ENCODE peak calls at places on chromosomes 11 and 22, in ten cellular contexts. R, E, L, A, Z, U, G, O, Q and F are unnamed samples.

GRCh38 chr22:46578251-46578823 is 40.9 kb upstream of the CELSR1 start:
- DNase-seq in Q (no peak), E (no peak), G (no peak), O (no peak), R (no peak), Z (no peak), U (no peak), A (no peak), L (no peak), F (no peak)

GRCh38 chr11:36702330-36703054 is 104.5 kb upstream of the RAG2 start:
- DNase-seq in Q (no peak), A (peak), U (no peak), L (no peak), R (no peak), G (peak), O (peak), Z (peak), E (peak), F (peak)

GRCh38 chr22:33917744-33918406 is 2.4 kb downstream of the LARGE1 start:
- DNase-seq in U (no peak), Z (no peak), A (no peak), E (no peak), Q (no peak), R (no peak), O (no peak), G (no peak), L (no peak), F (no peak)

GRCh38 chr11:29261831-29262230 is 755.0 kb downstream of the KCNA4 start:
- DNase-seq in Z (no peak), L (no peak), A (no peak), O (no peak), Q (no peak), R (no peak), E (no peak), G (no peak), U (no peak), F (no peak)

GRCh38 chr11:8138526-8138925 is 30.3 kb downstream of the RIC3 start:
- DNase-seq in R (no peak), Z (no peak), E (no peak), L (no peak), A (no peak), G (no peak), O (no peak), Q (no peak), U (no peak), F (no peak)

GRCh38 chr11:64609436-64610047 is 18.5 kb downstream of the SLC22A12 start:
- DNase-seq in L (no peak), G (no peak), R (no peak), Q (no peak), Z (no peak), U (no peak), A (no peak), E (no peak), O (peak), F (peak)

GRCh38 chr11:80136991-80137390 is 696.2 kb upstream of the TENM4 start:
- DNase-seq in L (no peak), Q (no peak), R (no peak), O (no peak), E (no peak), A (no peak), Z (no peak), U (no peak), G (no peak), F (no peak)

GRCh38 chr11:95698939-95699562 is 90.5 kb downstream of the FAM76B start:
- DNase-seq in G (no peak), L (no peak), E (no peak), Q (no peak), R (no peak), A (no peak), Z (no peak), O (peak), U (peak), F (peak)

GRCh38 chr11:131811380-131811779 is 441.0 kb downstream of the NTM start:
- DNase-seq in G (no peak), L (no peak), A (no peak), E (no peak), Q (no peak), U (no peak), Z (no peak), R (no peak), O (no peak), F (no peak)

GRCh38 chr22:25558341-25558740 is 6.1 kb upstream of the GRK3 start:
- DNase-seq in R (no peak), G (no peak), O (no peak), Z (no peak), A (no peak), E (no peak), U (no peak), Q (no peak), L (no peak), F (no peak)

GRCh38 chr22:33720166-33720878 is 200.0 kb downstream of the LARGE1 start:
- DNase-seq in G (no peak), Z (no peak), L (no peak), R (no peak), E (no peak), Q (no peak), A (no peak), O (no peak), U (no peak), F (no peak)

GRCh38 chr11:87353904-87354303 is 316.2 kb downstream of the TMEM135 start:
- DNase-seq in R (no peak), E (no peak), Q (no peak), G (no peak), L (no peak), A (no peak), O (no peak), U (no peak), Z (no peak), F (no peak)

GRCh38 chr22:33851985-33852384 is 68.3 kb downstream of the LARGE1 start:
- DNase-seq in O (no peak), Z (no peak), A (peak), R (no peak), U (no peak), L (no peak), Q (no peak), G (no peak), E (no peak), F (no peak)

GRCh38 chr22:40668611-40669390 is 10.5 kb upstream of the MCHR1 start:
- DNase-seq in U (no peak), R (no peak), O (peak), E (peak), A (peak), G (no peak), L (no peak), Z (no peak), Q (peak), F (no peak)

GRCh38 chr22:37983860-37984791 is at the start of gene SOX10:
- DNase-seq in R (peak), O (no peak), U (no peak), L (no peak), A (no peak), G (no peak), Q (no peak), Z (no peak), E (no peak), F (no peak)

GRCh38 chr11:106482920-106483761 is 405.7 kb downstream of the AASDHPPT start:
- DNase-seq in L (no peak), Q (no peak), O (no peak), A (peak), U (no peak), G (peak), Z (no peak), E (no peak), R (no peak), F (no peak)

GRCh38 chr11:78310500-78310909 is 107.1 kb downstream of the GAB2 start:
- DNase-seq in U (no peak), O (no peak), L (no peak), A (no peak), Q (no peak), Z (no peak), G (no peak), E (no peak), R (no peak), F (no peak)

GRCh38 chr11:24683578-24683977 is 186.7 kb downstream of the LUZP2 start:
- DNase-seq in O (no peak), Q (no peak), L (no peak), G (no peak), A (no peak), R (no peak), Z (no peak), U (no peak), E (no peak), F (no peak)

GRCh38 chr11:64032050-64032449 is 3.7 kb upstream of the FLRT1 start:
- DNase-seq in O (no peak), L (no peak), G (no peak), A (no peak), Z (no peak), E (no peak), U (no peak), Q (no peak), R (no peak), F (no peak)

GRCh38 chr22:46652930-46653331 is 32.7 kb downstream of the GRAMD4 start:
- DNase-seq in L (no peak), O (no peak), U (no peak), E (no peak), R (no peak), G (no peak), A (no peak), Q (no peak), Z (no peak), F (no peak)

GRCh38 chr11:7657306-7658025 is 15.8 kb downstream of the CYB5R2 start:
- DNase-seq in Q (no peak), G (peak), U (no peak), L (no peak), O (peak), E (peak), R (peak), A (peak), Z (peak), F (peak)

GRCh38 chr11:103584021-103584420 is 452.4 kb upstream of the DDI1 start:
- DNase-seq in A (no peak), L (no peak), R (no peak), U (no peak), E (no peak), Z (no peak), G (no peak), Q (no peak), O (no peak), F (no peak)

GRCh38 chr22:44969817-44970216 is 40.0 kb downstream of the PHF21B start:
- DNase-seq in A (no peak), R (no peak), E (no peak), Q (no peak), Z (no peak), L (no peak), G (no peak), O (no peak), U (no peak), F (no peak)

GRCh38 chr11:110565344-110565684 is 135.6 kb downstream of the FDX1 start:
- DNase-seq in O (peak), Z (no peak), E (no peak), U (no peak), L (no peak), A (peak), R (no peak), Q (no peak), G (no peak), F (peak)

GRCh38 chr11:103907548-103908455 is 128.6 kb upstream of the DDI1 start:
- DNase-seq in O (peak), G (no peak), Z (no peak), L (no peak), Q (no peak), E (no peak), U (peak), A (no peak), R (no peak), F (no peak)

GRCh38 chr11:7154881-7155344 is 66.1 kb downstream of the RBMXL2 start:
- DNase-seq in Q (no peak), U (no peak), O (no peak), R (no peak), G (no peak), Z (no peak), E (no peak), A (no peak), L (no peak), F (no peak)

GRCh38 chr11:7251836-7252682 is at the start of gene SYT9:
- DNase-seq in Z (peak), Q (peak), O (no peak), E (no peak), U (no peak), G (no peak), R (peak), A (no peak), L (peak), F (no peak)

GRCh38 chr22:45551310-45552016 is 48.8 kb downstream of the FBLN1 start:
- DNase-seq in E (no peak), R (no peak), U (no peak), Q (no peak), L (no peak), A (peak), O (no peak), Z (no peak), G (no peak), F (no peak)

GRCh38 chr11:13462928-13463778 is at the start of gene BTBD10:
- DNase-seq in R (peak), E (peak), L (peak), U (peak), Q (peak), A (peak), G (peak), Z (peak), O (peak), F (peak)

GRCh38 chr11:56783448-56784041 is 35.0 kb upstream of the OR9G4 start:
- DNase-seq in L (no peak), Q (no peak), E (peak), O (peak), U (peak), A (peak), R (no peak), G (peak), Z (no peak), F (peak)

GRCh38 chr22:19755722-19756287 is 4.8 kb upstream of the TBX1 start:
- DNase-seq in E (no peak), U (no peak), O (no peak), Z (no peak), G (no peak), L (no peak), Q (no peak), A (no peak), R (no peak), F (no peak)

GRCh38 chr22:20076627-20077172 is 3.3 kb upstream of the DGCR8 start:
- DNase-seq in A (no peak), U (no peak), E (no peak), Q (no peak), O (no peak), G (no peak), Z (no peak), R (no peak), L (no peak), F (no peak)

GRCh38 chr11:10309163-10310093 is 4.6 kb downstream of the ADM start:
- DNase-seq in E (peak), Z (peak), L (no peak), U (no peak), O (no peak), R (no peak), A (peak), Q (no peak), G (peak), F (no peak)

GRCh38 chr11:64138413-64138812 is 27.5 kb downstream of the MACROD1 start:
- DNase-seq in Q (no peak), R (no peak), L (no peak), A (no peak), E (no peak), U (no peak), G (no peak), O (no peak), Z (no peak), F (no peak)

GRCh38 chr11:34284836-34285235 is 73.0 kb downstream of the ABTB2 start:
- DNase-seq in O (no peak), L (no peak), A (no peak), E (no peak), G (no peak), U (no peak), Z (no peak), R (no peak), Q (no peak), F (no peak)

GRCh38 chr11:2521681-2522630 is 77.1 kb downstream of the KCNQ1 start:
- DNase-seq in O (no peak), A (no peak), L (no peak), R (peak), Z (no peak), E (no peak), U (no peak), G (no peak), Q (no peak), F (no peak)

GRCh38 chr22:29139965-29140782 is 65.5 kb upstream of the EMID1 start:
- DNase-seq in Z (no peak), R (no peak), Q (no peak), L (no peak), E (peak), A (no peak), U (no peak), G (peak), O (no peak), F (no peak)

GRCh38 chr11:73130181-73130580 is 11.9 kb downstream of the FCHSD2 start:
- DNase-seq in Z (no peak), A (no peak), R (no peak), U (no peak), E (no peak), O (no peak), L (no peak), G (no peak), Q (no peak), F (no peak)